ENCODE peak calls at places on chromosomes 6 and 20, in eight cellular contexts. L, F, W, D, Q, N, Z and S are unnamed samples.
A peak's percentile ranks its signal among the peaks of the same experiment; 100 is the strongest.

GRCh38 chr20:35615667-35616464 is at the start of gene SPAG4:
- DNase-seq in W (peak; percentile 99), Z (peak; percentile 78), L (peak; percentile 58), N (peak; percentile 100), F (peak; percentile 99), D (no peak), Q (peak; percentile 100), S (peak; percentile 98)

GRCh38 chr6:42293579-42293978 is 75.9 kb upstream of the MRPS10 start:
- DNase-seq in Z (no peak), Q (no peak), N (no peak), F (no peak), L (no peak), D (no peak), W (no peak), S (no peak)

GRCh38 chr6:24495516-24495847 is 713 bp downstream of the ALDH5A1 start:
- DNase-seq in Z (peak; percentile 11), W (peak; percentile 38), N (peak; percentile 28), F (peak; percentile 70), L (peak; percentile 2), Q (peak; percentile 74), D (peak; percentile 25), S (peak; percentile 24)

GRCh38 chr6:37711331-37711924 is 13.7 kb upstream of the MDGA1 start:
- DNase-seq in Q (no peak), W (no peak), L (no peak), N (no peak), Z (no peak), F (no peak), D (no peak), S (no peak)

GRCh38 chr20:41072099-41072798 is 43.6 kb downstream of the TOP1 start:
- DNase-seq in Q (no peak), Z (no peak), W (no peak), F (peak; percentile 18), D (peak; percentile 84), N (no peak), L (peak; percentile 89), S (no peak)

GRCh38 chr6:125207956-125208355 is 54.4 kb downstream of the TPD52L1 start:
- DNase-seq in Z (no peak), L (peak; percentile 39), Q (no peak), N (no peak), D (no peak), W (no peak), F (no peak), S (no peak)

GRCh38 chr6:41422156-41422555 is 86.7 kb downstream of the NCR2 start:
- DNase-seq in F (no peak), Q (no peak), N (no peak), W (no peak), L (no peak), Z (no peak), D (no peak), S (no peak)

GRCh38 chr6:110567957-110568696 is 91.7 kb upstream of the SLC22A16 start:
- DNase-seq in Z (peak; percentile 36), Q (peak; percentile 23), N (no peak), D (no peak), W (no peak), L (no peak), F (no peak), S (no peak)

GRCh38 chr20:23009636-23010035 is 25.5 kb upstream of the SSTR4 start:
- DNase-seq in D (peak; percentile 18), Q (no peak), L (no peak), W (no peak), N (no peak), Z (no peak), F (no peak), S (no peak)

GRCh38 chr6:44404715-44405099 is 17.2 kb downstream of the CDC5L start:
- DNase-seq in Z (no peak), N (no peak), F (no peak), L (no peak), W (no peak), Q (no peak), D (no peak), S (no peak)

GRCh38 chr20:9344080-9344920 is 170.1 kb upstream of the LAMP5 start:
- DNase-seq in Q (no peak), F (peak; percentile 70), L (no peak), Z (no peak), N (no peak), D (peak; percentile 74), W (no peak), S (no peak)

GRCh38 chr6:44462797-44463770 is 75.6 kb downstream of the CDC5L start:
- DNase-seq in L (no peak), Z (no peak), F (no peak), N (no peak), W (no peak), D (no peak), Q (no peak), S (no peak)

GRCh38 chr20:31595654-31596411 is 9.3 kb upstream of the ID1 start:
- DNase-seq in F (peak; percentile 89), N (no peak), D (peak; percentile 88), Q (no peak), L (peak; percentile 96), Z (peak; percentile 57), W (peak; percentile 68), S (no peak)

GRCh38 chr20:50250748-50251382 is 60.2 kb downstream of the CEBPB start:
- DNase-seq in F (no peak), W (no peak), N (no peak), D (no peak), Z (no peak), Q (no peak), L (no peak), S (no peak)

GRCh38 chr6:44498436-44498835 is 110.9 kb downstream of the CDC5L start:
- DNase-seq in N (no peak), Z (no peak), D (no peak), W (no peak), Q (no peak), L (no peak), F (no peak), S (no peak)

GRCh38 chr6:27168586-27169443 is 78.7 kb upstream of the PRSS16 start:
- DNase-seq in Z (no peak), D (peak; percentile 83), Q (no peak), L (peak; percentile 54), F (no peak), W (no peak), N (no peak), S (no peak)

GRCh38 chr6:119443993-119444641 is 94.6 kb upstream of the MAN1A1 start:
- DNase-seq in N (no peak), Q (peak; percentile 16), W (no peak), F (no peak), D (peak; percentile 62), Z (no peak), L (peak; percentile 48), S (no peak)

GRCh38 chr6:168232989-168233874 is 86.3 kb downstream of the DACT2 start:
- DNase-seq in W (no peak), Z (no peak), F (no peak), L (no peak), N (no peak), D (no peak), Q (no peak), S (no peak)

GRCh38 chr20:25863536-25864325 is 167.1 kb upstream of the ZNF337 start:
- DNase-seq in N (no peak), D (peak; percentile 17), Q (no peak), W (no peak), Z (peak; percentile 42), F (no peak), L (no peak), S (no peak)

GRCh38 chr6:37372116-37372515 is 18.3 kb downstream of the RNF8 start:
- DNase-seq in L (no peak), W (no peak), Q (no peak), N (no peak), D (peak; percentile 32), Z (no peak), F (no peak), S (no peak)

GRCh38 chr6:75233097-75233615 is 10.4 kb downstream of the COX7A2 start:
- DNase-seq in N (no peak), L (no peak), D (no peak), Z (no peak), W (no peak), F (no peak), Q (no peak), S (no peak)

GRCh38 chr20:61408951-61409740 is 157.1 kb downstream of the CDH4 start:
- DNase-seq in Z (no peak), W (no peak), N (no peak), L (no peak), Q (no peak), D (no peak), F (no peak), S (no peak)

GRCh38 chr20:2005831-2006426 is 12.1 kb upstream of the PDYN start:
- DNase-seq in Z (peak; percentile 6), L (peak; percentile 60), F (peak; percentile 62), D (peak; percentile 66), W (peak; percentile 94), N (peak; percentile 34), Q (peak; percentile 64), S (no peak)

GRCh38 chr6:9830808-9831207 is 584.1 kb downstream of the TFAP2A start:
- DNase-seq in L (peak; percentile 22), F (no peak), W (no peak), N (no peak), Q (no peak), Z (no peak), D (no peak), S (no peak)

GRCh38 chr6:52735071-52735470 is 28.2 kb downstream of the GSTA2 start:
- DNase-seq in L (no peak), D (no peak), Z (no peak), W (no peak), F (no peak), N (no peak), Q (no peak), S (no peak)

GRCh38 chr6:151289399-151290007 is 49.7 kb downstream of the AKAP12 start:
- DNase-seq in F (no peak), Q (peak; percentile 16), Z (no peak), N (no peak), D (no peak), W (no peak), L (peak; percentile 52), S (no peak)

GRCh38 chr6:135331002-135331401 is 149.9 kb downstream of the MYB start:
- DNase-seq in W (no peak), L (no peak), D (peak; percentile 31), N (no peak), Q (peak; percentile 64), F (no peak), Z (no peak), S (no peak)

GRCh38 chr6:129965096-129965495 is 53.3 kb upstream of the L3MBTL3 start:
- DNase-seq in D (no peak), L (no peak), Q (no peak), W (no peak), F (no peak), Z (no peak), N (no peak), S (no peak)

GRCh38 chr6:146433881-146434741 is 109.5 kb upstream of the RAB32 start:
- DNase-seq in Z (no peak), W (no peak), L (peak; percentile 22), D (peak; percentile 4), N (no peak), Q (no peak), F (no peak), S (no peak)

GRCh38 chr20:4511776-4512175 is 209.9 kb upstream of the PRND start:
- DNase-seq in L (no peak), D (no peak), Q (no peak), W (no peak), Z (no peak), N (no peak), F (no peak), S (no peak)